ENCODE peak calls at places on chromosomes 7 and 10, in four cellular contexts. One of them, this sample, is unnamed.
A peak's percentile ranks its signal among the peaks of the same experiment; 100 is the strongest.

GRCh38 chr7:137421389-137421788 is 77.9 kb upstream of the PTN start:
- DNase-seq in natural killer cell treated with Interleukin-12 subunit alpha and Interleukin-12 subunit beta and Interleukin-15 and Interleukin-18, amount 100 ng/mL, for 72 hours: no peak
- DNase-seq in astrocyte: peak; percentile 39
- DNase-seq in body of pancreas: no peak
- DNase-seq in this sample: no peak

GRCh38 chr7:112357136-112357535 is 93.1 kb upstream of the IFRD1 start:
- DNase-seq in natural killer cell treated with Interleukin-12 subunit alpha and Interleukin-12 subunit beta and Interleukin-15 and Interleukin-18, amount 100 ng/mL, for 72 hours: no peak
- DNase-seq in astrocyte: no peak
- DNase-seq in body of pancreas: no peak
- DNase-seq in this sample: no peak

GRCh38 chr7:1920266-1920681 is 250.2 kb downstream of the ELFN1 start:
- DNase-seq in natural killer cell treated with Interleukin-12 subunit alpha and Interleukin-12 subunit beta and Interleukin-15 and Interleukin-18, amount 100 ng/mL, for 72 hours: no peak
- DNase-seq in astrocyte: no peak
- DNase-seq in body of pancreas: no peak
- DNase-seq in this sample: no peak

GRCh38 chr7:44273681-44274622 is 51.4 kb downstream of the CAMK2B start:
- DNase-seq in natural killer cell treated with Interleukin-12 subunit alpha and Interleukin-12 subunit beta and Interleukin-15 and Interleukin-18, amount 100 ng/mL, for 72 hours: peak; percentile 49
- DNase-seq in astrocyte: no peak
- DNase-seq in body of pancreas: no peak
- DNase-seq in this sample: no peak

GRCh38 chr7:67955061-67955460 is 958.4 kb downstream of the TYW1 start:
- DNase-seq in natural killer cell treated with Interleukin-12 subunit alpha and Interleukin-12 subunit beta and Interleukin-15 and Interleukin-18, amount 100 ng/mL, for 72 hours: no peak
- DNase-seq in astrocyte: no peak
- DNase-seq in body of pancreas: no peak
- DNase-seq in this sample: no peak

GRCh38 chr10:123997486-123998196 is 95.8 kb downstream of the CHST15 start:
- DNase-seq in natural killer cell treated with Interleukin-12 subunit alpha and Interleukin-12 subunit beta and Interleukin-15 and Interleukin-18, amount 100 ng/mL, for 72 hours: peak; percentile 60
- DNase-seq in astrocyte: peak; percentile 99
- DNase-seq in body of pancreas: no peak
- DNase-seq in this sample: peak; percentile 94

GRCh38 chr7:154640266-154640865 is 362.6 kb downstream of the PAXIP1 start:
- DNase-seq in natural killer cell treated with Interleukin-12 subunit alpha and Interleukin-12 subunit beta and Interleukin-15 and Interleukin-18, amount 100 ng/mL, for 72 hours: no peak
- DNase-seq in astrocyte: no peak
- DNase-seq in body of pancreas: peak; percentile 10
- DNase-seq in this sample: no peak

GRCh38 chr7:27491534-27491933 is 171.1 kb downstream of the HIBADH start:
- DNase-seq in natural killer cell treated with Interleukin-12 subunit alpha and Interleukin-12 subunit beta and Interleukin-15 and Interleukin-18, amount 100 ng/mL, for 72 hours: no peak
- DNase-seq in astrocyte: no peak
- DNase-seq in body of pancreas: no peak
- DNase-seq in this sample: no peak

GRCh38 chr7:38280707-38281106 is 7.3 kb upstream of the TARP start:
- DNase-seq in natural killer cell treated with Interleukin-12 subunit alpha and Interleukin-12 subunit beta and Interleukin-15 and Interleukin-18, amount 100 ng/mL, for 72 hours: no peak
- DNase-seq in astrocyte: no peak
- DNase-seq in body of pancreas: no peak
- DNase-seq in this sample: no peak

GRCh38 chr7:151491859-151492258 is 27.8 kb downstream of the RHEB start:
- DNase-seq in natural killer cell treated with Interleukin-12 subunit alpha and Interleukin-12 subunit beta and Interleukin-15 and Interleukin-18, amount 100 ng/mL, for 72 hours: no peak
- DNase-seq in astrocyte: peak; percentile 93
- DNase-seq in body of pancreas: no peak
- DNase-seq in this sample: peak; percentile 92

GRCh38 chr7:99105756-99106155 is 38.2 kb downstream of the SMURF1 start:
- DNase-seq in natural killer cell treated with Interleukin-12 subunit alpha and Interleukin-12 subunit beta and Interleukin-15 and Interleukin-18, amount 100 ng/mL, for 72 hours: no peak
- DNase-seq in astrocyte: no peak
- DNase-seq in body of pancreas: no peak
- DNase-seq in this sample: no peak

GRCh38 chr10:3165196-3165595 is 7.4 kb downstream of the PITRM1 start:
- DNase-seq in natural killer cell treated with Interleukin-12 subunit alpha and Interleukin-12 subunit beta and Interleukin-15 and Interleukin-18, amount 100 ng/mL, for 72 hours: no peak
- DNase-seq in astrocyte: no peak
- DNase-seq in body of pancreas: no peak
- DNase-seq in this sample: no peak

GRCh38 chr10:69632516-69633199 is 2.6 kb downstream of the FAM241B start:
- DNase-seq in natural killer cell treated with Interleukin-12 subunit alpha and Interleukin-12 subunit beta and Interleukin-15 and Interleukin-18, amount 100 ng/mL, for 72 hours: no peak
- DNase-seq in astrocyte: no peak
- DNase-seq in body of pancreas: no peak
- DNase-seq in this sample: no peak

GRCh38 chr10:103836776-103837344 is 18.5 kb downstream of the SH3PXD2A start:
- DNase-seq in natural killer cell treated with Interleukin-12 subunit alpha and Interleukin-12 subunit beta and Interleukin-15 and Interleukin-18, amount 100 ng/mL, for 72 hours: no peak
- DNase-seq in astrocyte: no peak
- DNase-seq in body of pancreas: no peak
- DNase-seq in this sample: no peak